ENCODE peak calls at places on chromosomes 5 and 9, in five cellular contexts. One of them, this sample, is unnamed.

GRCh38 chr9:119005162-119005561 is 364.1 kb downstream of the BRINP1 start:
- DNase-seq in HFF-Myc: no peak
- DNase-seq in astrocyte of the spinal cord: no peak
- DNase-seq in tibial nerve: no peak
- DNase-seq in GM12878: no peak
- DNase-seq in this sample: no peak

GRCh38 chr9:130847306-130848217 is 12.5 kb downstream of the ABL1 start:
- DNase-seq in astrocyte of the spinal cord: peak
- DNase-seq in HFF-Myc: peak
- DNase-seq in tibial nerve: peak
- DNase-seq in GM12878: no peak
- DNase-seq in this sample: peak

GRCh38 chr5:137867664-137868063 is at the start of gene MYOT:
- DNase-seq in GM12878: no peak
- DNase-seq in astrocyte of the spinal cord: no peak
- DNase-seq in HFF-Myc: no peak
- DNase-seq in tibial nerve: no peak
- DNase-seq in this sample: no peak

GRCh38 chr5:130034872-130035271 is 130.6 kb downstream of the CHSY3 start:
- DNase-seq in tibial nerve: no peak
- DNase-seq in astrocyte of the spinal cord: peak
- DNase-seq in HFF-Myc: no peak
- DNase-seq in GM12878: no peak
- DNase-seq in this sample: peak

GRCh38 chr5:110496276-110496675 is 230.2 kb downstream of the TMEM232 start:
- DNase-seq in astrocyte of the spinal cord: no peak
- DNase-seq in HFF-Myc: no peak
- DNase-seq in GM12878: no peak
- DNase-seq in tibial nerve: no peak
- DNase-seq in this sample: no peak

GRCh38 chr9:129313331-129313955 is 135.4 kb upstream of the IER5L start:
- DNase-seq in HFF-Myc: no peak
- DNase-seq in tibial nerve: no peak
- DNase-seq in GM12878: no peak
- DNase-seq in astrocyte of the spinal cord: no peak
- DNase-seq in this sample: no peak

GRCh38 chr9:125674981-125675973 is 31.7 kb downstream of the MAPKAP1 start:
- DNase-seq in GM12878: no peak
- DNase-seq in astrocyte of the spinal cord: peak
- DNase-seq in HFF-Myc: peak
- DNase-seq in tibial nerve: no peak
- DNase-seq in this sample: peak

GRCh38 chr9:19102181-19102630 is 498 bp downstream of the HAUS6 start:
- DNase-seq in astrocyte of the spinal cord: no peak
- DNase-seq in GM12878: no peak
- DNase-seq in HFF-Myc: no peak
- DNase-seq in tibial nerve: no peak
- DNase-seq in this sample: peak

GRCh38 chr9:32738501-32739172 is 44.7 kb upstream of the TMEM215 start:
- DNase-seq in HFF-Myc: no peak
- DNase-seq in GM12878: no peak
- DNase-seq in astrocyte of the spinal cord: peak
- DNase-seq in tibial nerve: no peak
- DNase-seq in this sample: no peak

GRCh38 chr9:121783523-121784507 is 132.4 kb downstream of the DAB2IP start:
- DNase-seq in tibial nerve: no peak
- DNase-seq in astrocyte of the spinal cord: no peak
- DNase-seq in HFF-Myc: no peak
- DNase-seq in GM12878: no peak
- DNase-seq in this sample: no peak

GRCh38 chr5:180545248-180545647 is 46.1 kb downstream of the SCGB3A1 start:
- DNase-seq in tibial nerve: no peak
- DNase-seq in GM12878: no peak
- DNase-seq in HFF-Myc: no peak
- DNase-seq in astrocyte of the spinal cord: no peak
- DNase-seq in this sample: no peak

GRCh38 chr5:180540050-180540694 is 46.0 kb downstream of the CNOT6 start:
- DNase-seq in HFF-Myc: no peak
- DNase-seq in tibial nerve: no peak
- DNase-seq in GM12878: no peak
- DNase-seq in astrocyte of the spinal cord: no peak
- DNase-seq in this sample: no peak

DNA sequence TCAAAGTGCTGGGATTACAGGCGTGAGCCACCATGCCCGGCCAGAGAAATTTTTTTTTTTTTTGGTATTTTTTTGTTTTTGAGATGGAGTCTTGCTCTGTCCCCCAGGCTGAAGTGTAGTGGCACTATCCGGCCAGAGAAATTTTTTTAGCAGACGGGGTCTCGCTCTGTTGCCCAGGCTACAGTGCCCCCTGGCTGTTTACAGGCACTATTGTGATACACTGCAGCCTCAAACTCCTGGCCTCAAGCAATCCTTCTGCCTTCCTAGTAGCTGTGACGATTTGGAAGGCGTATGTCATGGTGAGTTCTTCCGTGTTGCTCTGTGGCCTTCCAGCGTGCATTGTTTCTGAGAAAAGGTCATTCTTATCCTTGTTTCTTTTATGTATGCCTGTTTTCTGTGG is 47.5 kb downstream of the CNOT6 start:
- DNase-seq in HFF-Myc: no peak
- DNase-seq in astrocyte of the spinal cord: no peak
- DNase-seq in GM12878: no peak
- DNase-seq in tibial nerve: no peak
- DNase-seq in this sample: no peak
- TF ChIP-seq CTCF in HFF-Myc: no peak
- TF ChIP-seq CTCF in astrocyte of the spinal cord: no peak
- TF ChIP-seq CTCF in GM12878: no peak
- TF ChIP-seq CTCF in tibial nerve: no peak
- TF ChIP-seq CTCF in this sample: no peak

GRCh38 chr5:132487841-132488555 is 2.6 kb downstream of the IRF1 start:
- DNase-seq in astrocyte of the spinal cord: no peak
- DNase-seq in HFF-Myc: no peak
- DNase-seq in GM12878: no peak
- DNase-seq in tibial nerve: peak
- DNase-seq in this sample: no peak
- H3K4me3 ChIP-seq in astrocyte of the spinal cord: peak
- H3K4me3 ChIP-seq in HFF-Myc: no peak
- H3K4me3 ChIP-seq in GM12878: peak
- H3K4me3 ChIP-seq in tibial nerve: no peak
- H3K4me3 ChIP-seq in this sample: no peak

GRCh38 chr5:140633081-140633471 is at the start of gene CD14:
- DNase-seq in astrocyte of the spinal cord: peak
- DNase-seq in GM12878: no peak
- DNase-seq in HFF-Myc: no peak
- DNase-seq in tibial nerve: peak
- DNase-seq in this sample: peak
- TF ChIP-seq CTCF in astrocyte of the spinal cord: no peak
- TF ChIP-seq CTCF in GM12878: no peak
- TF ChIP-seq CTCF in HFF-Myc: no peak
- TF ChIP-seq CTCF in tibial nerve: no peak
- TF ChIP-seq CTCF in this sample: no peak

GRCh38 chr9:34737677-34738260 is 27.8 kb upstream of the CCL21 start:
- DNase-seq in astrocyte of the spinal cord: no peak
- DNase-seq in GM12878: no peak
- DNase-seq in HFF-Myc: no peak
- DNase-seq in tibial nerve: no peak
- DNase-seq in this sample: no peak

GRCh38 chr9:34732478-34732877 is 22.5 kb upstream of the CCL21 start:
- DNase-seq in HFF-Myc: no peak
- DNase-seq in astrocyte of the spinal cord: no peak
- DNase-seq in tibial nerve: no peak
- DNase-seq in GM12878: no peak
- DNase-seq in this sample: no peak

GRCh38 chr9:34734720-34735119 is 24.8 kb upstream of the CCL21 start:
- DNase-seq in HFF-Myc: no peak
- DNase-seq in tibial nerve: no peak
- DNase-seq in GM12878: no peak
- DNase-seq in astrocyte of the spinal cord: no peak
- DNase-seq in this sample: no peak

DNA sequence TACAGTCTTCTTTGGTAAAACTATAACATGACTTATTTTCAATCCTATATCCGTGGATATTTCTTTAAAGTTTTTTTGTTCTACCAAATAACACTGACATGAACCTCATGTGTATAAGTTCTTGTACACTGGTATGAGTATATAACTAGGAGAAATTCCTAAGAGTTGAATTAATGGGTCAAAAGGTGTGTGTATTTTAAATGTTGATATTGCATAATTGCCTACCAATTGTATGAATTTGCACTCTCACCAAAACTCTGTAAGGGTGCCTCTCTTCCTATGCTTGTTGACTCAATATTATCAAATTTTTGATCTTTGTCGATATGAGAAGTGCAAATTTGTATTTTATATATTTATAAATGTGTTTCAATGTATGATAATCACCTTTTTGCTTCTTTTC is 22.9 kb upstream of the CCL21 start:
- DNase-seq in HFF-Myc: no peak
- DNase-seq in GM12878: no peak
- DNase-seq in astrocyte of the spinal cord: no peak
- DNase-seq in tibial nerve: no peak
- DNase-seq in this sample: no peak
- H3K4me3 ChIP-seq in HFF-Myc: no peak
- H3K4me3 ChIP-seq in GM12878: no peak
- H3K4me3 ChIP-seq in astrocyte of the spinal cord: no peak
- H3K4me3 ChIP-seq in tibial nerve: no peak
- H3K4me3 ChIP-seq in this sample: no peak